ENCODE peak calls at places on chromosome X, in seven cellular contexts. One of them, this sample, is unnamed.

GRCh38 chrX:14832591-14832990 is 40.3 kb downstream of the FANCB start:
- DNase-seq in effector memory CD8-positive, alpha-beta T cell: no peak
- DNase-seq in amniotic epithelial cell: no peak
- DNase-seq in activated CD4-positive, CD25-positive, alpha-beta regulatory T cell: no peak
- DNase-seq in ELR: peak
- DNase-seq in fibroblast of gingiva: no peak
- DNase-seq in AG08395: peak
- DNase-seq in this sample: no peak

GRCh38 chrX:74535633-74536141 is 78.7 kb downstream of the RLIM start:
- DNase-seq in AG08395: peak
- DNase-seq in ELR: peak
- DNase-seq in activated CD4-positive, CD25-positive, alpha-beta regulatory T cell: no peak
- DNase-seq in fibroblast of gingiva: peak
- DNase-seq in amniotic epithelial cell: peak
- DNase-seq in effector memory CD8-positive, alpha-beta T cell: no peak
- DNase-seq in this sample: peak

GRCh38 chrX:40090961-40091360 is 6.8 kb downstream of the BCOR start:
- DNase-seq in effector memory CD8-positive, alpha-beta T cell: no peak
- DNase-seq in amniotic epithelial cell: no peak
- DNase-seq in AG08395: no peak
- DNase-seq in activated CD4-positive, CD25-positive, alpha-beta regulatory T cell: no peak
- DNase-seq in fibroblast of gingiva: no peak
- DNase-seq in ELR: no peak
- DNase-seq in this sample: no peak

GRCh38 chrX:45851434-45851991 is 650.8 kb upstream of the DIPK2B start:
- DNase-seq in activated CD4-positive, CD25-positive, alpha-beta regulatory T cell: no peak
- DNase-seq in effector memory CD8-positive, alpha-beta T cell: no peak
- DNase-seq in AG08395: no peak
- DNase-seq in fibroblast of gingiva: peak
- DNase-seq in ELR: peak
- DNase-seq in amniotic epithelial cell: peak
- DNase-seq in this sample: peak

GRCh38 chrX:113470166-113470565 is 629.5 kb upstream of the AMOT start:
- DNase-seq in amniotic epithelial cell: no peak
- DNase-seq in activated CD4-positive, CD25-positive, alpha-beta regulatory T cell: no peak
- DNase-seq in effector memory CD8-positive, alpha-beta T cell: no peak
- DNase-seq in AG08395: no peak
- DNase-seq in ELR: no peak
- DNase-seq in fibroblast of gingiva: no peak
- DNase-seq in this sample: no peak

GRCh38 chrX:132226169-132226568 is 6.9 kb upstream of the RAP2C start:
- DNase-seq in ELR: peak
- DNase-seq in effector memory CD8-positive, alpha-beta T cell: no peak
- DNase-seq in amniotic epithelial cell: no peak
- DNase-seq in activated CD4-positive, CD25-positive, alpha-beta regulatory T cell: no peak
- DNase-seq in fibroblast of gingiva: no peak
- DNase-seq in AG08395: no peak
- DNase-seq in this sample: no peak

GRCh38 chrX:39985551-39985950 is 112.2 kb downstream of the BCOR start:
- DNase-seq in effector memory CD8-positive, alpha-beta T cell: no peak
- DNase-seq in activated CD4-positive, CD25-positive, alpha-beta regulatory T cell: no peak
- DNase-seq in AG08395: no peak
- DNase-seq in ELR: no peak
- DNase-seq in fibroblast of gingiva: no peak
- DNase-seq in amniotic epithelial cell: no peak
- DNase-seq in this sample: no peak

GRCh38 chrX:136879001-136879667 is 1.4 kb downstream of the RBMX start:
- DNase-seq in AG08395: no peak
- DNase-seq in ELR: peak
- DNase-seq in amniotic epithelial cell: no peak
- DNase-seq in effector memory CD8-positive, alpha-beta T cell: no peak
- DNase-seq in activated CD4-positive, CD25-positive, alpha-beta regulatory T cell: no peak
- DNase-seq in fibroblast of gingiva: no peak
- DNase-seq in this sample: no peak

GRCh38 chrX:19462879-19463278 is 52.4 kb downstream of the MAP3K15 start:
- DNase-seq in effector memory CD8-positive, alpha-beta T cell: no peak
- DNase-seq in AG08395: no peak
- DNase-seq in amniotic epithelial cell: no peak
- DNase-seq in activated CD4-positive, CD25-positive, alpha-beta regulatory T cell: no peak
- DNase-seq in fibroblast of gingiva: no peak
- DNase-seq in ELR: no peak
- DNase-seq in this sample: no peak

GRCh38 chrX:147570483-147570882 is 341.2 kb upstream of the FMR1 start:
- DNase-seq in amniotic epithelial cell: no peak
- DNase-seq in ELR: no peak
- DNase-seq in fibroblast of gingiva: no peak
- DNase-seq in AG08395: no peak
- DNase-seq in effector memory CD8-positive, alpha-beta T cell: no peak
- DNase-seq in activated CD4-positive, CD25-positive, alpha-beta regulatory T cell: no peak
- DNase-seq in this sample: no peak

GRCh38 chrX:57821703-57822375 is 88.4 kb downstream of the ZXDA start:
- DNase-seq in fibroblast of gingiva: peak
- DNase-seq in AG08395: peak
- DNase-seq in effector memory CD8-positive, alpha-beta T cell: peak
- DNase-seq in ELR: peak
- DNase-seq in amniotic epithelial cell: peak
- DNase-seq in activated CD4-positive, CD25-positive, alpha-beta regulatory T cell: no peak
- DNase-seq in this sample: peak

GRCh38 chrX:107902721-107903120 is 77.1 kb downstream of the MID2 start:
- DNase-seq in fibroblast of gingiva: no peak
- DNase-seq in activated CD4-positive, CD25-positive, alpha-beta regulatory T cell: no peak
- DNase-seq in effector memory CD8-positive, alpha-beta T cell: no peak
- DNase-seq in amniotic epithelial cell: no peak
- DNase-seq in ELR: no peak
- DNase-seq in AG08395: no peak
- DNase-seq in this sample: no peak

GRCh38 chrX:119636419-119636818 is 30.2 kb upstream of the NKRF start:
- DNase-seq in effector memory CD8-positive, alpha-beta T cell: no peak
- DNase-seq in amniotic epithelial cell: no peak
- DNase-seq in fibroblast of gingiva: no peak
- DNase-seq in ELR: no peak
- DNase-seq in activated CD4-positive, CD25-positive, alpha-beta regulatory T cell: no peak
- DNase-seq in AG08395: no peak
- DNase-seq in this sample: no peak

GRCh38 chrX:154472685-154473632 is 6.1 kb downstream of the LAGE3 start:
- DNase-seq in activated CD4-positive, CD25-positive, alpha-beta regulatory T cell: no peak
- DNase-seq in effector memory CD8-positive, alpha-beta T cell: no peak
- DNase-seq in AG08395: no peak
- DNase-seq in fibroblast of gingiva: no peak
- DNase-seq in ELR: no peak
- DNase-seq in amniotic epithelial cell: no peak
- DNase-seq in this sample: no peak

GRCh38 chrX:40755291-40756249 is 20.2 kb upstream of the MED14 start:
- DNase-seq in effector memory CD8-positive, alpha-beta T cell: no peak
- DNase-seq in amniotic epithelial cell: no peak
- DNase-seq in AG08395: peak
- DNase-seq in ELR: no peak
- DNase-seq in fibroblast of gingiva: peak
- DNase-seq in activated CD4-positive, CD25-positive, alpha-beta regulatory T cell: no peak
- DNase-seq in this sample: peak

GRCh38 chrX:83508006-83508405 is at the start of gene POU3F4:
- DNase-seq in amniotic epithelial cell: no peak
- DNase-seq in effector memory CD8-positive, alpha-beta T cell: no peak
- DNase-seq in AG08395: no peak
- DNase-seq in fibroblast of gingiva: no peak
- DNase-seq in activated CD4-positive, CD25-positive, alpha-beta regulatory T cell: no peak
- DNase-seq in ELR: no peak
- DNase-seq in this sample: peak

GRCh38 chrX:100584636-100585035 is at the start of gene TNMD:
- DNase-seq in AG08395: no peak
- DNase-seq in amniotic epithelial cell: no peak
- DNase-seq in effector memory CD8-positive, alpha-beta T cell: no peak
- DNase-seq in ELR: no peak
- DNase-seq in activated CD4-positive, CD25-positive, alpha-beta regulatory T cell: no peak
- DNase-seq in fibroblast of gingiva: no peak
- DNase-seq in this sample: no peak

GRCh38 chrX:34521563-34521962 is 135.5 kb downstream of the TMEM47 start:
- DNase-seq in activated CD4-positive, CD25-positive, alpha-beta regulatory T cell: no peak
- DNase-seq in fibroblast of gingiva: no peak
- DNase-seq in ELR: no peak
- DNase-seq in AG08395: peak
- DNase-seq in effector memory CD8-positive, alpha-beta T cell: no peak
- DNase-seq in amniotic epithelial cell: no peak
- DNase-seq in this sample: no peak

GRCh38 chrX:47497274-47497673 is 14.3 kb upstream of the ZNF41 start:
- DNase-seq in amniotic epithelial cell: peak
- DNase-seq in ELR: peak
- DNase-seq in activated CD4-positive, CD25-positive, alpha-beta regulatory T cell: no peak
- DNase-seq in fibroblast of gingiva: peak
- DNase-seq in AG08395: no peak
- DNase-seq in effector memory CD8-positive, alpha-beta T cell: no peak
- DNase-seq in this sample: no peak

GRCh38 chrX:53018627-53019026 is 30.0 kb upstream of the GPR173 start:
- DNase-seq in activated CD4-positive, CD25-positive, alpha-beta regulatory T cell: no peak
- DNase-seq in fibroblast of gingiva: no peak
- DNase-seq in ELR: peak
- DNase-seq in AG08395: no peak
- DNase-seq in amniotic epithelial cell: no peak
- DNase-seq in effector memory CD8-positive, alpha-beta T cell: no peak
- DNase-seq in this sample: no peak

GRCh38 chrX:7606253-7606652 is 236.7 kb upstream of the VCX start:
- DNase-seq in AG08395: no peak
- DNase-seq in amniotic epithelial cell: no peak
- DNase-seq in activated CD4-positive, CD25-positive, alpha-beta regulatory T cell: no peak
- DNase-seq in fibroblast of gingiva: no peak
- DNase-seq in ELR: no peak
- DNase-seq in effector memory CD8-positive, alpha-beta T cell: no peak
- DNase-seq in this sample: no peak

GRCh38 chrX:13966071-13966850 is 63.4 kb downstream of the GEMIN8 start:
- DNase-seq in fibroblast of gingiva: peak
- DNase-seq in activated CD4-positive, CD25-positive, alpha-beta regulatory T cell: no peak
- DNase-seq in ELR: no peak
- DNase-seq in amniotic epithelial cell: no peak
- DNase-seq in AG08395: no peak
- DNase-seq in effector memory CD8-positive, alpha-beta T cell: no peak
- DNase-seq in this sample: no peak

GRCh38 chrX:68658530-68658929 is 11.1 kb downstream of the STARD8 start:
- DNase-seq in AG08395: no peak
- DNase-seq in fibroblast of gingiva: no peak
- DNase-seq in activated CD4-positive, CD25-positive, alpha-beta regulatory T cell: no peak
- DNase-seq in effector memory CD8-positive, alpha-beta T cell: no peak
- DNase-seq in ELR: no peak
- DNase-seq in amniotic epithelial cell: no peak
- DNase-seq in this sample: peak

GRCh38 chrX:150770623-150771022 is 77.4 kb downstream of the MTMR1 start:
- DNase-seq in ELR: no peak
- DNase-seq in AG08395: no peak
- DNase-seq in activated CD4-positive, CD25-positive, alpha-beta regulatory T cell: no peak
- DNase-seq in amniotic epithelial cell: no peak
- DNase-seq in effector memory CD8-positive, alpha-beta T cell: no peak
- DNase-seq in fibroblast of gingiva: no peak
- DNase-seq in this sample: no peak

GRCh38 chrX:104136241-104137019 is 20.4 kb downstream of the SLC25A53 start:
- DNase-seq in effector memory CD8-positive, alpha-beta T cell: peak
- DNase-seq in activated CD4-positive, CD25-positive, alpha-beta regulatory T cell: peak
- DNase-seq in ELR: peak
- DNase-seq in amniotic epithelial cell: peak
- DNase-seq in AG08395: peak
- DNase-seq in fibroblast of gingiva: peak
- DNase-seq in this sample: peak

GRCh38 chrX:37652053-37652452 is 33.5 kb upstream of the XK start:
- DNase-seq in effector memory CD8-positive, alpha-beta T cell: no peak
- DNase-seq in activated CD4-positive, CD25-positive, alpha-beta regulatory T cell: no peak
- DNase-seq in ELR: no peak
- DNase-seq in AG08395: no peak
- DNase-seq in amniotic epithelial cell: no peak
- DNase-seq in fibroblast of gingiva: no peak
- DNase-seq in this sample: no peak

This sample was measured in AG08396.